ENCODE peak calls at places on chromosomes 7 and 10, in six cellular contexts. S, I, W, D, Y and H are unnamed samples. For H3K4me1, the result is how much of the 10 kb centered on the place peaks cover.

GRCh38 chr7:86301301-86301700 is 342.4 kb upstream of the GRM3 start:
- DNase-seq in S (no peak), I (no peak), W (no peak), D (no peak), Y (no peak), H (no peak)

GRCh38 chr7:95723583-95724180 is 48.7 kb upstream of the DYNC1I1 start:
- DNase-seq in S (peak), I (peak), W (peak), D (no peak), Y (peak), H (no peak)

GRCh38 chr7:54260868-54261475 is 281.2 kb upstream of the VSTM2A start:
- DNase-seq in S (no peak), I (peak), W (no peak), D (no peak), Y (no peak), H (no peak)

GRCh38 chr7:96199421-96199820 is 122.5 kb downstream of the SLC25A13 start:
- DNase-seq in S (no peak), I (peak), W (no peak), D (no peak), Y (no peak), H (no peak)

GRCh38 chr7:5892498-5892897 is 6.0 kb upstream of the CCZ1 start:
- DNase-seq in S (no peak), I (no peak), W (no peak), D (no peak), Y (no peak), H (no peak)

GRCh38 chr7:42886129-42886528 is 25.7 kb downstream of the C7orf25 start:
- DNase-seq in S (no peak), I (peak), W (no peak), D (no peak), Y (no peak), H (no peak)

GRCh38 chr10:18699849-18700554 is 40.8 kb downstream of the ARL5B start:
- DNase-seq in S (no peak), I (no peak), W (no peak), D (no peak), Y (no peak), H (no peak)

GRCh38 chr10:30007406-30007805 is 52.0 kb downstream of the JCAD start:
- DNase-seq in S (no peak), I (no peak), W (no peak), D (no peak), Y (no peak), H (no peak)

GRCh38 chr10:124296813-124297788 is 121.6 kb downstream of the OAT start:
- DNase-seq in S (no peak), I (no peak), W (no peak), D (no peak), Y (no peak), H (no peak)

DNA sequence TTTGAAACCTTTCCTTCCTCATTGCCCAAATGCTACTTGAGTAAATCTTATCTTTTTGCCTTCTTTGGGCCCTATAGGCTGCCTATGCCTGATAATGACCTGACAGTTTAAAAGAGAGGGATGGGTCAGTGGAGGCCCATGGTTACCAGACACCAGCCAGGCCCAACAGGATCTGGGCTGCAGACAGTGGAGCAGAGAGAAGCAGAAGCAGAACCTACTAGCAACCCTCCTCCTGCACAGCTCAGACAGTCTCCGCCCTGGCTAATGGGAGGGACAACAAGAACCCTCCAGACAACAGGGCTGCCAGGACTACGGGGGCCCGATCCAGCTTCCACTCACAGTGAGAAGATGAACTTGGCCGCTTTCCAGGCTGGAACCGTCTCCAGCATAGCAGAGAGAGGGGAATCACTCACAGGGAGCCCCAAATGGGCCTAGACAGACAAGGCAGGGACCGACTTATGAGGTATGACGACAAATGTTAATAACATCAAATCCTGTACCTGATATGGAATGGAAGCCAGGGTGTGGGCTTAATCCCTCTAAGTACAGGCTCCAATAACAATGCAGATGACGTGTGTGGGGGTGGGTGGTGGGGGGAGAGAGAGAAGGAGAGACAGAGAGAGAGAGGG is 31.7 kb upstream of the DGKI start:
- DNase-seq in S (peak), I (peak), W (peak), D (peak), Y (no peak), H (peak)
- H3K4me1 ChIP-seq in S (under half), I (under half), W (half or more), D (under half), Y (under half), H (half or more)

GRCh38 chr10:127195041-127195506 is 1.3 kb downstream of the INSYN2A start:
- DNase-seq in S (no peak), I (peak), W (no peak), D (no peak), Y (peak), H (no peak)
- H3K4me3 ChIP-seq in S (no peak), I (peak), W (no peak), D (peak), Y (peak), H (peak)

GRCh38 chr7:149883452-149883861 is 9.7 kb downstream of the ATP6V0E2 start:
- DNase-seq in S (peak), I (no peak), W (peak), D (peak), Y (peak), H (no peak)
- H3K27ac ChIP-seq in S (peak), I (no peak), W (no peak), D (no peak), Y (no peak), H (no peak)

GRCh38 chr7:30902466-30902865 is 9.2 kb upstream of the AQP1 start:
- DNase-seq in S (no peak), I (no peak), W (no peak), D (no peak), Y (no peak), H (no peak)
- H3K4me1 ChIP-seq in S (under half), I (under half), W (under half), D (under half), Y (under half), H (half or more)